ENCODE peak calls at places on chromosome 11, in four cellular contexts. Y, O, E and C are unnamed samples.

GRCh38 chr11:46331653-46331984 is 15.6 kb upstream of the DGKZ start:
- DNase-seq in E (no peak), O (no peak), Y (no peak), C (no peak)

GRCh38 chr11:86672007-86672621 is at the start of gene ME3:
- DNase-seq in O (no peak), E (peak), Y (peak), C (peak)

GRCh38 chr11:110077866-110078325 is 15.3 kb upstream of the ZC3H12C start:
- DNase-seq in Y (no peak), O (peak), E (peak), C (no peak)

GRCh38 chr11:68002943-68003845 is 703 bp downstream of the UNC93B1 start:
- DNase-seq in E (peak), O (peak), Y (peak), C (no peak)

GRCh38 chr11:102172127-102172848 is 62.0 kb downstream of the YAP1 start:
- DNase-seq in O (peak), E (no peak), Y (no peak), C (no peak)

GRCh38 chr11:134236834-134237556 is 12.5 kb downstream of the VPS26B start:
- DNase-seq in Y (no peak), E (no peak), O (no peak), C (no peak)

GRCh38 chr11:78647266-78647915 is 72.7 kb upstream of the NARS2 start:
- DNase-seq in O (no peak), E (no peak), Y (no peak), C (no peak)

GRCh38 chr11:68942751-68943271 is 38.0 kb downstream of the MRGPRD start:
- DNase-seq in Y (no peak), E (no peak), O (no peak), C (no peak)

GRCh38 chr11:62676698-62677097 is 2.2 kb downstream of the UBXN1 start:
- DNase-seq in O (no peak), Y (no peak), E (no peak), C (no peak)

GRCh38 chr11:18203723-18204122 is 31.1 kb downstream of the MRGPRX4 start:
- DNase-seq in Y (no peak), E (no peak), O (no peak), C (no peak)

GRCh38 chr11:116928845-116929244 is 91.4 kb upstream of the APOA1 start:
- DNase-seq in O (no peak), E (no peak), Y (no peak), C (no peak)

GRCh38 chr11:76048763-76049162 is 157.5 kb downstream of the WNT11 start:
- DNase-seq in E (no peak), Y (no peak), O (no peak), C (no peak)

GRCh38 chr11:129440028-129440630 is 64.5 kb downstream of the BARX2 start:
- DNase-seq in O (peak), Y (no peak), E (no peak), C (no peak)

GRCh38 chr11:59157433-59157832 is 14.5 kb upstream of the DTX4 start:
- DNase-seq in O (no peak), E (no peak), Y (no peak), C (no peak)

GRCh38 chr11:128621491-128622136 is 34.3 kb upstream of the ETS1 start:
- DNase-seq in E (no peak), Y (no peak), O (peak), C (no peak)

GRCh38 chr11:6353367-6353987 is 33.2 kb upstream of the CAVIN3 start:
- DNase-seq in O (peak), Y (peak), E (peak), C (no peak)

GRCh38 chr11:128878455-128878854 is 11.4 kb upstream of the KCNJ1 start:
- DNase-seq in E (no peak), Y (no peak), O (no peak), C (no peak)

GRCh38 chr11:4459470-4459869 is 10.4 kb downstream of the OR52K2 start:
- DNase-seq in E (no peak), Y (no peak), O (peak), C (no peak)

GRCh38 chr11:132312616-132313210 is 942.3 kb downstream of the NTM start:
- DNase-seq in E (no peak), O (no peak), Y (no peak), C (no peak)

GRCh38 chr11:66934971-66935779 is 23.0 kb downstream of the PC start:
- DNase-seq in O (no peak), Y (no peak), E (no peak), C (no peak)

GRCh38 chr11:102927624-102927990 is 27.9 kb downstream of the MMP13 start:
- DNase-seq in O (no peak), Y (no peak), E (no peak), C (no peak)

GRCh38 chr11:128194226-128194625 is 393.1 kb downstream of the ETS1 start:
- DNase-seq in O (no peak), Y (no peak), E (no peak), C (no peak)

GRCh38 chr11:108970221-108970991 is 305.5 kb downstream of the DDX10 start:
- DNase-seq in Y (no peak), E (no peak), O (no peak), C (no peak)

GRCh38 chr11:107821199-107821926 is 37.2 kb downstream of the SLC35F2 start:
- DNase-seq in E (no peak), Y (no peak), O (no peak), C (no peak)

GRCh38 chr11:130211781-130212401 is 52.3 kb downstream of the ST14 start:
- DNase-seq in Y (no peak), O (no peak), E (peak), C (no peak)

GRCh38 chr11:106986673-106987072 is 31.6 kb downstream of the GUCY1A2 start:
- DNase-seq in E (no peak), O (no peak), Y (no peak), C (no peak)

GRCh38 chr11:1644601-1645356 is 15.2 kb downstream of the KRTAP5-5 start:
- DNase-seq in Y (no peak), O (no peak), E (no peak), C (no peak)

GRCh38 chr11:69287968-69288882 is 5.7 kb upstream of the MYEOV start:
- DNase-seq in Y (no peak), E (no peak), O (no peak), C (no peak)

GRCh38 chr11:57313071-57313787 is 11.5 kb downstream of the TNKS1BP1 start:
- DNase-seq in O (no peak), E (no peak), Y (no peak), C (no peak)

GRCh38 chr11:62770778-62771143 is 435 bp upstream of the TAF6L start:
- DNase-seq in Y (no peak), O (no peak), E (peak), C (peak)

GRCh38 chr11:126808851-126809250 is 191.7 kb downstream of the KIRREL3 start:
- DNase-seq in E (no peak), Y (no peak), O (no peak), C (no peak)

GRCh38 chr11:3989251-3989650 is 105.3 kb upstream of the RRM1 start:
- DNase-seq in O (no peak), Y (no peak), E (no peak), C (no peak)

GRCh38 chr11:69351460-69351859 is 57.5 kb downstream of the MYEOV start:
- DNase-seq in O (peak), Y (no peak), E (no peak), C (no peak)

GRCh38 chr11:65279713-65280459 is 18.1 kb downstream of the POLA2 start:
- DNase-seq in E (peak), Y (peak), O (peak), C (no peak)

GRCh38 chr11:27040302-27041115 is at the start of gene BBOX1:
- DNase-seq in Y (no peak), E (no peak), O (peak), C (peak)
- H3K27ac ChIP-seq in Y (no peak), E (no peak), O (peak), C (peak)

GRCh38 chr11:32433249-32434115 is 1.9 kb downstream of the WT1 start:
- DNase-seq in Y (no peak), E (no peak), O (no peak), C (no peak)
- H3K27ac ChIP-seq in Y (no peak), E (no peak), O (no peak), C (no peak)

DNA sequence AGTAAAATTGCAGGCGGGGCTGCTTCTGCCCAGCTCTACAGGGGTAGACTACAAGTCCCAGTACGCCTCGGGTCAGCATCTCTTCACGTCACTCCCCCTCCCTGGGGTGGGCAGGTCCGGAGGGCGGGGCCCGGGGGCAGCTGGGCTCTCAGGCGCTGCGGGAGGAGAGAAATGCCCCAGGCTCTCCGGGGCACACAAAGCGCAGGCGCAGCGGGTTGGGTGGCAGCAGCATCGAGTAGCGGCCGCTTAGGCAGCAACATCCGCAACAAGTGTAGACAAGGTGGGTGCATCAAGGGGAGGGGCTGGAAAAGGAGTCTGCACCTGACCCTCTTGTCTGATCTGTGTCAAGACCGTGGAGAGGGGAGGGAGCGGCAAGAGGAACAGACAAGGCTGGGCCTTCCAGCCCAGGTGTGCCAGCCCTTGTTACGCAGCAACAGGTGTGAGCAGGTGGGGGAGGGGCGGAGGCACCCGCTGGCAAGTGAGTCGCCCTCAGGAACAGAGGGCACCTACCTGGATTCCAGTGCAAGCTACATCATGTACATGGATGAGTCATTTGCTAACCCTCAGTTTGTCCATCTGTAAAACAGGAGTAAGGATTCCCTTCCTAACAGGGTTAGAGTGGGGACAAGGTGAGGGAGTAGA is 1.2 kb downstream of the PLEKHB1 start:
- DNase-seq in Y (peak), E (peak), O (peak), C (peak)
- H3K27ac ChIP-seq in Y (peak), E (peak), O (no peak), C (peak)

DNA sequence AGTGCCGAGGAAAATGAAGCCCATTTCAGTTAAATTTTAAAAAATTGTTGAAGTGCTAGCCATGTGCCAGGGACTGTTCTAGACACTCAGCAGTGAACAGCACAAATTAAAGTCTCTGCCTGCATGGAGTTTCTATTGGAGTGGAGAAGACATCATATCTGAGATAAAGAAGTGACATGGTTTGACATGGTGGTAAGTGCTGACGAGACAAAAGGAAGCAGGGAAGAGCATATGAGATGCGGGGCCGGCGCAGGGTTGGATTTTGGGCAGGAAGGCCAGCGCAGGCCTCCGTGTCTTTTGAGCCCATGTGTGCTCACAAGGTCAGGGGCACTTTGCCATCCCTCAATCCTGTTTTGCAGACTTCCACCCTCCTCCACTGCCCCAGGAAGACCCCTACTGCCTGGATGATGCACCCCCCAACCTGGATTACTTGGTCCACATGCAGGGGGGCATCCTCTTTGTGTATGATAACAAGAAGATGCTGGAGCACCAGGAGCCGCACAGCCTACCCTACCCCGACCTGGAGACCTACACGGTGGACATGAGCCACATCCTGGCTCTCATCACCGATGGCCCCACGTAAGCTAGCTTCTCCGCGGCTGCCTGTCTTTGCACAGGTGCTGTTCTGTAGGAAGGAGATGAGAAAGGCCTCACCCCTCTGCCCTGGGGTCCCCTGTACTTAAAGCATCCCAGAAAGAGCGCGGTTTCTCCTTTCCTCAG is 29.6 kb downstream of the AMPD3 start:
- DNase-seq in Y (no peak), E (no peak), O (no peak), C (no peak)
- H3K27ac ChIP-seq in Y (no peak), E (no peak), O (no peak), C (no peak)